ENCODE peak calls at places on chromosome 1, in ten cellular contexts. One of them, this sample, is unnamed. For H3K27me3, the result is how much of the 10 kb centered on the place peaks cover.

GRCh38 chr1:184624626-184625025 is 130.0 kb downstream of the EDEM3 start:
- DNase-seq in CD8-positive, alpha-beta T cell: no peak
- DNase-seq in right lobe of liver: no peak
- DNase-seq in prostate gland: no peak
- DNase-seq in SK-N-SH: no peak
- DNase-seq in spleen: no peak
- DNase-seq in tibial artery: no peak
- DNase-seq in mammary epithelial cell: peak
- DNase-seq in psoas muscle: no peak
- DNase-seq in AG04450: no peak
- DNase-seq in this sample: no peak

GRCh38 chr1:221708076-221708571 is 33.8 kb downstream of the DUSP10 start:
- DNase-seq in psoas muscle: no peak
- DNase-seq in CD8-positive, alpha-beta T cell: peak
- DNase-seq in tibial artery: no peak
- DNase-seq in right lobe of liver: no peak
- DNase-seq in SK-N-SH: peak
- DNase-seq in AG04450: no peak
- DNase-seq in prostate gland: no peak
- DNase-seq in spleen: no peak
- DNase-seq in mammary epithelial cell: peak
- DNase-seq in this sample: no peak

GRCh38 chr1:69213644-69214043 is 354.1 kb upstream of the LRRC7 start:
- DNase-seq in psoas muscle: no peak
- DNase-seq in AG04450: no peak
- DNase-seq in prostate gland: no peak
- DNase-seq in mammary epithelial cell: no peak
- DNase-seq in CD8-positive, alpha-beta T cell: no peak
- DNase-seq in spleen: no peak
- DNase-seq in tibial artery: no peak
- DNase-seq in right lobe of liver: no peak
- DNase-seq in SK-N-SH: no peak
- DNase-seq in this sample: no peak

GRCh38 chr1:156103521-156103947 is 11.0 kb upstream of the LMNA start:
- DNase-seq in CD8-positive, alpha-beta T cell: peak
- DNase-seq in AG04450: no peak
- DNase-seq in right lobe of liver: no peak
- DNase-seq in SK-N-SH: peak
- DNase-seq in prostate gland: no peak
- DNase-seq in spleen: no peak
- DNase-seq in tibial artery: peak
- DNase-seq in psoas muscle: peak
- DNase-seq in mammary epithelial cell: no peak
- DNase-seq in this sample: no peak

GRCh38 chr1:222618001-222618879 is at the start of gene MIA3:
- DNase-seq in spleen: peak
- DNase-seq in AG04450: no peak
- DNase-seq in CD8-positive, alpha-beta T cell: peak
- DNase-seq in prostate gland: peak
- DNase-seq in psoas muscle: peak
- DNase-seq in tibial artery: peak
- DNase-seq in SK-N-SH: peak
- DNase-seq in mammary epithelial cell: no peak
- DNase-seq in right lobe of liver: peak
- DNase-seq in this sample: no peak

GRCh38 chr1:58829861-58830260 is 46.0 kb upstream of the JUN start:
- DNase-seq in tibial artery: no peak
- DNase-seq in CD8-positive, alpha-beta T cell: no peak
- DNase-seq in mammary epithelial cell: no peak
- DNase-seq in right lobe of liver: no peak
- DNase-seq in SK-N-SH: no peak
- DNase-seq in AG04450: no peak
- DNase-seq in spleen: no peak
- DNase-seq in psoas muscle: no peak
- DNase-seq in prostate gland: no peak
- DNase-seq in this sample: no peak

GRCh38 chr1:187261637-187262036 is 432.9 kb downstream of the PLA2G4A start:
- DNase-seq in right lobe of liver: no peak
- DNase-seq in SK-N-SH: no peak
- DNase-seq in mammary epithelial cell: no peak
- DNase-seq in psoas muscle: no peak
- DNase-seq in AG04450: peak
- DNase-seq in spleen: no peak
- DNase-seq in CD8-positive, alpha-beta T cell: no peak
- DNase-seq in tibial artery: no peak
- DNase-seq in prostate gland: no peak
- DNase-seq in this sample: no peak

GRCh38 chr1:246139745-246140182 is 367.3 kb downstream of the SMYD3 start:
- DNase-seq in spleen: no peak
- DNase-seq in tibial artery: no peak
- DNase-seq in SK-N-SH: no peak
- DNase-seq in AG04450: peak
- DNase-seq in prostate gland: no peak
- DNase-seq in CD8-positive, alpha-beta T cell: no peak
- DNase-seq in psoas muscle: no peak
- DNase-seq in right lobe of liver: no peak
- DNase-seq in mammary epithelial cell: peak
- DNase-seq in this sample: peak

GRCh38 chr1:13935336-13935735 is 235.3 kb downstream of the PRDM2 start:
- DNase-seq in right lobe of liver: no peak
- DNase-seq in mammary epithelial cell: no peak
- DNase-seq in tibial artery: no peak
- DNase-seq in prostate gland: no peak
- DNase-seq in spleen: no peak
- DNase-seq in AG04450: no peak
- DNase-seq in psoas muscle: no peak
- DNase-seq in SK-N-SH: no peak
- DNase-seq in CD8-positive, alpha-beta T cell: no peak
- DNase-seq in this sample: no peak

GRCh38 chr1:156128749-156129682 is 14.5 kb downstream of the LMNA start:
- DNase-seq in CD8-positive, alpha-beta T cell: no peak
- DNase-seq in SK-N-SH: no peak
- DNase-seq in tibial artery: peak
- DNase-seq in spleen: no peak
- DNase-seq in psoas muscle: peak
- DNase-seq in prostate gland: no peak
- DNase-seq in mammary epithelial cell: no peak
- DNase-seq in AG04450: no peak
- DNase-seq in right lobe of liver: no peak
- DNase-seq in this sample: peak

GRCh38 chr1:36155560-36156328 is at the start of gene MAP7D1:
- DNase-seq in right lobe of liver: peak
- DNase-seq in tibial artery: peak
- DNase-seq in spleen: peak
- DNase-seq in mammary epithelial cell: peak
- DNase-seq in psoas muscle: peak
- DNase-seq in CD8-positive, alpha-beta T cell: peak
- DNase-seq in prostate gland: peak
- DNase-seq in AG04450: no peak
- DNase-seq in SK-N-SH: peak
- DNase-seq in this sample: no peak

GRCh38 chr1:155086182-155086741 is 7.6 kb downstream of the EFNA3 start:
- DNase-seq in AG04450: no peak
- DNase-seq in mammary epithelial cell: no peak
- DNase-seq in SK-N-SH: peak
- DNase-seq in CD8-positive, alpha-beta T cell: peak
- DNase-seq in psoas muscle: peak
- DNase-seq in prostate gland: peak
- DNase-seq in right lobe of liver: peak
- DNase-seq in tibial artery: peak
- DNase-seq in spleen: peak
- DNase-seq in this sample: no peak

GRCh38 chr1:210232524-210233215 is at the start of gene SERTAD4:
- DNase-seq in spleen: no peak
- DNase-seq in mammary epithelial cell: peak
- DNase-seq in prostate gland: peak
- DNase-seq in psoas muscle: peak
- DNase-seq in CD8-positive, alpha-beta T cell: no peak
- DNase-seq in SK-N-SH: peak
- DNase-seq in tibial artery: no peak
- DNase-seq in AG04450: no peak
- DNase-seq in right lobe of liver: no peak
- DNase-seq in this sample: no peak

GRCh38 chr1:115114308-115114707 is 25.0 kb upstream of the TSPAN2 start:
- DNase-seq in CD8-positive, alpha-beta T cell: no peak
- DNase-seq in right lobe of liver: no peak
- DNase-seq in tibial artery: no peak
- DNase-seq in psoas muscle: no peak
- DNase-seq in spleen: no peak
- DNase-seq in AG04450: no peak
- DNase-seq in mammary epithelial cell: peak
- DNase-seq in prostate gland: no peak
- DNase-seq in SK-N-SH: peak
- DNase-seq in this sample: no peak

GRCh38 chr1:227365473-227366067 is 47.3 kb upstream of the CDC42BPA start:
- DNase-seq in mammary epithelial cell: no peak
- DNase-seq in prostate gland: no peak
- DNase-seq in tibial artery: no peak
- DNase-seq in right lobe of liver: no peak
- DNase-seq in CD8-positive, alpha-beta T cell: no peak
- DNase-seq in spleen: no peak
- DNase-seq in AG04450: no peak
- DNase-seq in SK-N-SH: no peak
- DNase-seq in psoas muscle: no peak
- DNase-seq in this sample: no peak

GRCh38 chr1:73832276-73832825 is 365.6 kb downstream of the LRRIQ3 start:
- DNase-seq in tibial artery: no peak
- DNase-seq in spleen: no peak
- DNase-seq in AG04450: no peak
- DNase-seq in prostate gland: no peak
- DNase-seq in CD8-positive, alpha-beta T cell: no peak
- DNase-seq in SK-N-SH: no peak
- DNase-seq in mammary epithelial cell: no peak
- DNase-seq in psoas muscle: no peak
- DNase-seq in right lobe of liver: no peak
- DNase-seq in this sample: no peak

GRCh38 chr1:47444578-47445465 is 7.0 kb downstream of the FOXD2 start:
- DNase-seq in CD8-positive, alpha-beta T cell: no peak
- DNase-seq in mammary epithelial cell: peak
- DNase-seq in tibial artery: no peak
- DNase-seq in SK-N-SH: peak
- DNase-seq in psoas muscle: no peak
- DNase-seq in spleen: no peak
- DNase-seq in AG04450: no peak
- DNase-seq in right lobe of liver: no peak
- DNase-seq in prostate gland: no peak
- DNase-seq in this sample: no peak

GRCh38 chr1:183912265-183912886 is 107.5 kb downstream of the RGL1 start:
- DNase-seq in tibial artery: no peak
- DNase-seq in prostate gland: no peak
- DNase-seq in CD8-positive, alpha-beta T cell: no peak
- DNase-seq in spleen: no peak
- DNase-seq in AG04450: no peak
- DNase-seq in right lobe of liver: no peak
- DNase-seq in SK-N-SH: no peak
- DNase-seq in mammary epithelial cell: no peak
- DNase-seq in psoas muscle: no peak
- DNase-seq in this sample: no peak

GRCh38 chr1:27428316-27429028 is 36.0 kb downstream of the GPR3 start:
- DNase-seq in SK-N-SH: peak
- DNase-seq in right lobe of liver: no peak
- DNase-seq in prostate gland: no peak
- DNase-seq in mammary epithelial cell: no peak
- DNase-seq in CD8-positive, alpha-beta T cell: no peak
- DNase-seq in tibial artery: peak
- DNase-seq in spleen: no peak
- DNase-seq in psoas muscle: peak
- DNase-seq in AG04450: no peak
- DNase-seq in this sample: no peak

GRCh38 chr1:44420535-44420934 is 15.5 kb downstream of the RNF220 start:
- DNase-seq in spleen: no peak
- DNase-seq in AG04450: no peak
- DNase-seq in psoas muscle: no peak
- DNase-seq in prostate gland: no peak
- DNase-seq in SK-N-SH: no peak
- DNase-seq in mammary epithelial cell: no peak
- DNase-seq in tibial artery: no peak
- DNase-seq in CD8-positive, alpha-beta T cell: no peak
- DNase-seq in right lobe of liver: no peak
- DNase-seq in this sample: no peak
- H3K27me3 ChIP-seq in spleen: half or more
- H3K27me3 ChIP-seq in AG04450: half or more
- H3K27me3 ChIP-seq in psoas muscle: half or more
- H3K27me3 ChIP-seq in prostate gland: under half
- H3K27me3 ChIP-seq in SK-N-SH: half or more
- H3K27me3 ChIP-seq in mammary epithelial cell: under half
- H3K27me3 ChIP-seq in tibial artery: under half
- H3K27me3 ChIP-seq in CD8-positive, alpha-beta T cell: under half
- H3K27me3 ChIP-seq in right lobe of liver: under half
- H3K27me3 ChIP-seq in this sample: under half

DNA sequence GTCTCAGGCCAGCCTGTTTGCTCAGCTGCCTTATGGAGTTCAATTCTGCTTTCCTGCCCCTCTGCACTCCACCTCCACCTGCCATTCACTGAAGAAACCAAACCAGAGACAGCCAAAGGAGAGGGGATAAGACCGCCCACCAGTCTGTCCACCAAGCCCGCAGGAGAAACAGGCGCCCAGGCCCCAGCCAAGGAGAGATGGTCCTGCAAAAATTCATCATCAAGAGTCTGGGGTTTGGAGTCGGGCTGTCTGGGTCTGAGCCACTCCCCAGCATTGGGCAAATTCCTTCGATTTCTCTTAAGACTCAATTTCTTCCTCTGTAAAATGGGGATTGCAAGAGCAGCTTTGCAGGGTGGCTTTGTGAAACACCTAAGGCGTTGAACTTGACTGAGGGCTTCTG is 121.4 kb upstream of the RUNX3 start:
- DNase-seq in tibial artery: no peak
- DNase-seq in SK-N-SH: no peak
- DNase-seq in AG04450: no peak
- DNase-seq in psoas muscle: no peak
- DNase-seq in CD8-positive, alpha-beta T cell: no peak
- DNase-seq in right lobe of liver: no peak
- DNase-seq in mammary epithelial cell: no peak
- DNase-seq in spleen: no peak
- DNase-seq in prostate gland: no peak
- DNase-seq in this sample: no peak
- H3K27me3 ChIP-seq in tibial artery: under half
- H3K27me3 ChIP-seq in SK-N-SH: under half
- H3K27me3 ChIP-seq in AG04450: half or more
- H3K27me3 ChIP-seq in psoas muscle: under half
- H3K27me3 ChIP-seq in CD8-positive, alpha-beta T cell: under half
- H3K27me3 ChIP-seq in right lobe of liver: under half
- H3K27me3 ChIP-seq in mammary epithelial cell: under half
- H3K27me3 ChIP-seq in spleen: under half
- H3K27me3 ChIP-seq in prostate gland: under half
- H3K27me3 ChIP-seq in this sample: under half

GRCh38 chr1:212512731-212513559 is 80.2 kb downstream of the NENF start:
- DNase-seq in SK-N-SH: no peak
- DNase-seq in CD8-positive, alpha-beta T cell: no peak
- DNase-seq in psoas muscle: no peak
- DNase-seq in spleen: no peak
- DNase-seq in AG04450: no peak
- DNase-seq in prostate gland: no peak
- DNase-seq in mammary epithelial cell: no peak
- DNase-seq in right lobe of liver: no peak
- DNase-seq in tibial artery: no peak
- DNase-seq in this sample: no peak
- H3K27me3 ChIP-seq in SK-N-SH: under half
- H3K27me3 ChIP-seq in CD8-positive, alpha-beta T cell: under half
- H3K27me3 ChIP-seq in psoas muscle: half or more
- H3K27me3 ChIP-seq in spleen: half or more
- H3K27me3 ChIP-seq in AG04450: under half
- H3K27me3 ChIP-seq in prostate gland: under half
- H3K27me3 ChIP-seq in mammary epithelial cell: under half
- H3K27me3 ChIP-seq in right lobe of liver: under half
- H3K27me3 ChIP-seq in tibial artery: under half
- H3K27me3 ChIP-seq in this sample: under half

GRCh38 chr1:7109901-7110300 is 324.6 kb downstream of the CAMTA1 start:
- DNase-seq in mammary epithelial cell: peak
- DNase-seq in SK-N-SH: no peak
- DNase-seq in AG04450: no peak
- DNase-seq in CD8-positive, alpha-beta T cell: no peak
- DNase-seq in right lobe of liver: no peak
- DNase-seq in psoas muscle: no peak
- DNase-seq in tibial artery: no peak
- DNase-seq in spleen: no peak
- DNase-seq in prostate gland: no peak
- DNase-seq in this sample: no peak
- H3K27me3 ChIP-seq in mammary epithelial cell: under half
- H3K27me3 ChIP-seq in SK-N-SH: under half
- H3K27me3 ChIP-seq in AG04450: under half
- H3K27me3 ChIP-seq in CD8-positive, alpha-beta T cell: under half
- H3K27me3 ChIP-seq in right lobe of liver: under half
- H3K27me3 ChIP-seq in psoas muscle: under half
- H3K27me3 ChIP-seq in tibial artery: under half
- H3K27me3 ChIP-seq in spleen: under half
- H3K27me3 ChIP-seq in prostate gland: under half
- H3K27me3 ChIP-seq in this sample: under half